ENCODE peak calls at places on chromosomes 7 and 10, in six cellular contexts. V is GF-D8; G is activated CD8-positive, alpha-beta memory T cell treated with anti-CD3 and anti-CD28 coated beads, Interleukin-2, amount 50 U/mL, for 48 hours; N is NCI-H1930; M is amygdala; P is GM12892. Z is an unnamed sample.

GRCh38 chr10:77702166-77702565 is 64.6 kb upstream of the KCNMA1 start:
- DNase-seq in P (no peak), N (no peak), M (no peak), V (no peak), G (peak), Z (no peak)

GRCh38 chr10:52677087-52677486 is 95.5 kb downstream of the MBL2 start:
- DNase-seq in G (no peak), N (no peak), M (no peak), V (no peak), P (no peak), Z (no peak)

GRCh38 chr10:109126016-109126415 is 797.3 kb downstream of the XPNPEP1 start:
- DNase-seq in P (no peak), G (no peak), N (no peak), M (no peak), V (no peak), Z (no peak)

GRCh38 chr7:159038066-159038465 is 106.6 kb downstream of the VIPR2 start:
- DNase-seq in V (no peak), G (peak), P (no peak), N (no peak), M (no peak), Z (no peak)

GRCh38 chr10:34689053-34689452 is 126.0 kb downstream of the PARD3 start:
- DNase-seq in G (no peak), P (no peak), N (no peak), V (no peak), M (no peak), Z (no peak)

GRCh38 chr7:106421181-106421762 is 136.5 kb upstream of the NAMPT start:
- DNase-seq in V (peak), G (no peak), M (peak), N (no peak), P (no peak), Z (peak)

GRCh38 chr10:29553732-29554260 is 81.0 kb downstream of the SVIL start:
- DNase-seq in P (no peak), M (no peak), V (no peak), N (no peak), G (no peak), Z (no peak)

GRCh38 chr10:21832751-21833150 is 170.8 kb downstream of the DNAJC1 start:
- DNase-seq in M (no peak), V (no peak), G (no peak), P (no peak), N (no peak), Z (no peak)

GRCh38 chr10:11336703-11337102 is 274.7 kb downstream of the USP6NL start:
- DNase-seq in N (no peak), P (no peak), V (no peak), G (peak), M (peak), Z (peak)

GRCh38 chr7:4136036-4136435 is 546.1 kb upstream of the FOXK1 start:
- DNase-seq in V (no peak), M (no peak), G (no peak), N (no peak), P (no peak), Z (no peak)

GRCh38 chr7:116395125-116395791 is 104.3 kb upstream of the CAV2 start:
- DNase-seq in P (no peak), V (no peak), M (no peak), N (no peak), G (no peak), Z (no peak)

GRCh38 chr10:122298206-122298597 is 27.1 kb downstream of the BTBD16 start:
- DNase-seq in P (no peak), V (no peak), M (no peak), G (no peak), N (no peak), Z (no peak)